ENCODE peak calls at places on chromosome 13, in seven cellular contexts. E is brain microvascular endothelial cell; O is T-cell; J is activated CD4-positive, alpha-beta T cell treated with anti-CD3 and anti-CD28 coated beads, Interleukin-2, amount 50 U/mL, for 24 hours; K is A549; V is transverse colon; R is frontal cortex. U is an unnamed sample.

GRCh38 chr13:99103536-99103935 is 97.1 kb upstream of the UBAC2 start:
- DNase-seq in V (no peak), R (no peak), K (no peak), J (no peak), O (no peak), E (no peak), U (peak)

GRCh38 chr13:33441015-33441414 is 155.5 kb upstream of the STARD13 start:
- DNase-seq in K (peak), O (no peak), E (no peak), J (no peak), V (peak), R (no peak), U (peak)

GRCh38 chr13:112447761-112448603 is 71.8 kb downstream of the SPACA7 start:
- DNase-seq in R (no peak), E (no peak), V (no peak), K (no peak), O (no peak), J (no peak), U (peak)

GRCh38 chr13:94708031-94708571 is 4.2 kb downstream of the SOX21 start:
- DNase-seq in E (no peak), J (no peak), K (no peak), R (no peak), V (no peak), O (no peak), U (peak)

GRCh38 chr13:41577437-41577836 is 120.1 kb downstream of the RGCC start:
- DNase-seq in R (no peak), V (no peak), E (no peak), O (no peak), J (no peak), K (no peak), U (no peak)

GRCh38 chr13:110641055-110642015 is 26.0 kb downstream of the NAXD start:
- DNase-seq in E (peak), K (no peak), R (no peak), J (no peak), V (no peak), O (no peak), U (no peak)

GRCh38 chr13:50123002-50123401 is 107.8 kb downstream of the KCNRG start:
- DNase-seq in E (no peak), V (no peak), K (no peak), R (no peak), O (no peak), J (no peak), U (peak)

GRCh38 chr13:39451301-39451700 is 151.7 kb downstream of the LHFPL6 start:
- DNase-seq in K (no peak), R (no peak), O (no peak), E (no peak), V (no peak), J (no peak), U (peak)

GRCh38 chr13:99265823-99266426 is 7.7 kb upstream of the GPR18 start:
- DNase-seq in R (peak), O (no peak), K (peak), J (no peak), E (peak), V (no peak), U (peak)

GRCh38 chr13:109383683-109384082 is 402.7 kb downstream of the IRS2 start:
- DNase-seq in O (no peak), V (no peak), E (peak), K (no peak), R (no peak), J (no peak), U (no peak)

GRCh38 chr13:113981201-113981605 is 7.3 kb upstream of the C13orf46 start:
- DNase-seq in J (no peak), R (no peak), V (peak), E (no peak), K (peak), O (no peak), U (peak)

GRCh38 chr13:71118779-71119364 is 748.1 kb downstream of the DACH1 start:
- DNase-seq in R (no peak), V (no peak), O (no peak), J (no peak), K (no peak), E (no peak), U (peak)

GRCh38 chr13:22040810-22041364 is 370.0 kb downstream of the FGF9 start:
- DNase-seq in J (no peak), O (no peak), V (no peak), E (no peak), K (peak), R (no peak), U (no peak)

GRCh38 chr13:85236431-85236830 is 562.8 kb downstream of the SLITRK6 start:
- DNase-seq in E (peak), O (no peak), J (no peak), K (no peak), R (no peak), V (no peak), U (peak)